ENCODE peak calls at places on chromosomes 1 and 21, in ten cellular contexts. Z is Peyer's patch, J is left lung, G is NB4, W is uterus, C is astrocyte of the cerebellum, I is lower leg skin, D is HFF-Myc, S is PC-3, O is LNCaP clone FGC. E is an unnamed sample.

GRCh38 chr1:40722622-40723021 is 31.1 kb downstream of the NFYC start:
- DNase-seq in D (no peak), J (no peak), I (no peak), G (no peak), S (no peak), C (no peak), W (no peak), O (no peak), Z (no peak), E (no peak)

GRCh38 chr1:55211456-55211855 is 3.7 kb downstream of the USP24 start:
- DNase-seq in J (no peak), G (no peak), S (no peak), I (no peak), W (no peak), C (no peak), Z (no peak), D (no peak), O (no peak), E (no peak)

GRCh38 chr1:117368116-117369108 is 1.2 kb downstream of the MAN1A2 start:
- DNase-seq in G (peak; percentile 50), S (peak; percentile 71), C (no peak), I (no peak), J (no peak), D (no peak), W (no peak), Z (no peak), O (no peak), E (no peak)

GRCh38 chr1:51170342-51170741 is 65.7 kb upstream of the RNF11 start:
- DNase-seq in I (no peak), C (no peak), D (no peak), O (peak; percentile 10), S (peak; percentile 93), W (no peak), Z (no peak), J (no peak), G (peak; percentile 65), E (no peak)

GRCh38 chr1:1200876-1201810 is 5.2 kb downstream of the TNFRSF18 start:
- DNase-seq in D (no peak), G (peak; percentile 67), C (no peak), J (peak; percentile 67), S (peak; percentile 48), W (peak; percentile 48), O (no peak), I (no peak), Z (peak; percentile 83), E (no peak)

GRCh38 chr1:229471175-229471574 is 37.0 kb downstream of the NUP133 start:
- DNase-seq in G (no peak), O (no peak), D (no peak), J (no peak), I (no peak), S (no peak), W (no peak), Z (no peak), C (no peak), E (no peak)

GRCh38 chr21:42748620-42749176 is 95.3 kb downstream of the PDE9A start:
- DNase-seq in W (no peak), Z (no peak), J (no peak), C (no peak), O (no peak), S (no peak), G (no peak), I (no peak), D (no peak), E (no peak)

GRCh38 chr1:212139526-212140137 is 104.1 kb downstream of the DTL start:
- DNase-seq in D (no peak), C (no peak), O (no peak), W (no peak), J (peak; percentile 57), S (no peak), G (no peak), I (no peak), Z (no peak), E (no peak)

GRCh38 chr1:31954607-31955283 is 16.6 kb upstream of the PTP4A2 start:
- DNase-seq in J (peak; percentile 93), I (peak; percentile 87), W (peak; percentile 93), G (peak; percentile 78), S (peak; percentile 91), O (no peak), D (peak; percentile 86), C (peak; percentile 89), Z (peak; percentile 88), E (peak; percentile 96)

GRCh38 chr1:239677362-239677761 is 291.0 kb downstream of the CHRM3 start:
- DNase-seq in S (peak; percentile 25), O (no peak), G (no peak), I (no peak), Z (no peak), C (no peak), D (no peak), J (no peak), W (no peak), E (no peak)

GRCh38 chr1:54052470-54052933 is 502 bp downstream of the TMEM59 start:
- DNase-seq in W (peak; percentile 20), D (no peak), S (no peak), O (no peak), C (no peak), Z (peak; percentile 56), J (peak; percentile 37), G (peak; percentile 59), I (peak; percentile 45), E (no peak)

GRCh38 chr1:17167041-17167782 is 37.7 kb upstream of the PADI1 start:
- DNase-seq in G (no peak), C (peak; percentile 24), W (no peak), J (no peak), O (no peak), D (no peak), S (no peak), Z (no peak), I (no peak), E (no peak)

GRCh38 chr1:235013512-235013911 is 115.1 kb downstream of the TOMM20 start:
- DNase-seq in D (no peak), O (no peak), W (no peak), J (peak; percentile 57), Z (peak; percentile 50), I (peak; percentile 41), S (no peak), C (no peak), G (no peak), E (no peak)

GRCh38 chr1:18302788-18303413 is 177.8 kb upstream of the KLHDC7A start:
- DNase-seq in C (no peak), G (peak; percentile 42), O (no peak), W (no peak), Z (no peak), I (no peak), D (no peak), J (no peak), S (no peak), E (no peak)

GRCh38 chr1:174262747-174263241 is 103.5 kb downstream of the RABGAP1L start:
- DNase-seq in C (peak; percentile 68), S (peak; percentile 61), O (peak; percentile 32), J (no peak), G (peak; percentile 56), W (no peak), D (peak; percentile 41), Z (no peak), I (no peak), E (no peak)

GRCh38 chr1:153646672-153647374 is 11.7 kb upstream of the SNAPIN start:
- DNase-seq in D (no peak), O (no peak), S (no peak), J (no peak), W (no peak), Z (peak; percentile 44), G (peak; percentile 30), I (no peak), C (no peak), E (no peak)

GRCh38 chr1:70044832-70045231 is 160.5 kb downstream of the LRRC40 start:
- DNase-seq in J (no peak), O (no peak), G (no peak), S (peak; percentile 75), W (no peak), C (peak; percentile 68), Z (no peak), D (peak; percentile 45), I (no peak), E (peak; percentile 33)

GRCh38 chr1:226406401-226406881 is 1.5 kb downstream of the PARP1 start:
- DNase-seq in C (no peak), J (no peak), Z (peak; percentile 32), O (no peak), D (no peak), W (no peak), G (peak; percentile 71), I (no peak), S (peak; percentile 97), E (no peak)

GRCh38 chr1:95369985-95370670 is 136.1 kb downstream of the RWDD3 start:
- DNase-seq in G (peak; percentile 6), Z (no peak), D (no peak), I (no peak), O (peak; percentile 57), J (no peak), W (no peak), S (no peak), C (no peak), E (no peak)
- TF ChIP-seq CTCF in G (no peak), Z (no peak), D (no peak), I (no peak), O (no peak), J (no peak), W (no peak), S (no peak), C (no peak), E (no peak)

GRCh38 chr1:197041486-197042353 is 25.3 kb downstream of the F13B start:
- DNase-seq in C (no peak), J (no peak), D (no peak), Z (no peak), I (no peak), W (no peak), G (no peak), S (no peak), O (no peak), E (no peak)
- H3K4me3 ChIP-seq in C (no peak overlapping the region), J (no peak overlapping the region), D (no peak overlapping the region), Z (no peak overlapping the region), I (no peak overlapping the region), W (no peak overlapping the region), G (no peak overlapping the region), S (no peak overlapping the region), O (no peak overlapping the region), E (no peak overlapping the region)

GRCh38 chr1:201436461-201436860 is 14.9 kb upstream of the TNNI1 start:
- DNase-seq in J (no peak), W (no peak), I (no peak), S (peak; percentile 81), C (no peak), D (no peak), Z (no peak), G (no peak), O (no peak), E (no peak)
- TF ChIP-seq CTCF in J (no peak), W (no peak), I (no peak), S (peak; percentile 79), C (peak; percentile 20), D (peak; percentile 24), Z (no peak), G (no peak), O (peak; percentile 6), E (peak; percentile 46)

DNA sequence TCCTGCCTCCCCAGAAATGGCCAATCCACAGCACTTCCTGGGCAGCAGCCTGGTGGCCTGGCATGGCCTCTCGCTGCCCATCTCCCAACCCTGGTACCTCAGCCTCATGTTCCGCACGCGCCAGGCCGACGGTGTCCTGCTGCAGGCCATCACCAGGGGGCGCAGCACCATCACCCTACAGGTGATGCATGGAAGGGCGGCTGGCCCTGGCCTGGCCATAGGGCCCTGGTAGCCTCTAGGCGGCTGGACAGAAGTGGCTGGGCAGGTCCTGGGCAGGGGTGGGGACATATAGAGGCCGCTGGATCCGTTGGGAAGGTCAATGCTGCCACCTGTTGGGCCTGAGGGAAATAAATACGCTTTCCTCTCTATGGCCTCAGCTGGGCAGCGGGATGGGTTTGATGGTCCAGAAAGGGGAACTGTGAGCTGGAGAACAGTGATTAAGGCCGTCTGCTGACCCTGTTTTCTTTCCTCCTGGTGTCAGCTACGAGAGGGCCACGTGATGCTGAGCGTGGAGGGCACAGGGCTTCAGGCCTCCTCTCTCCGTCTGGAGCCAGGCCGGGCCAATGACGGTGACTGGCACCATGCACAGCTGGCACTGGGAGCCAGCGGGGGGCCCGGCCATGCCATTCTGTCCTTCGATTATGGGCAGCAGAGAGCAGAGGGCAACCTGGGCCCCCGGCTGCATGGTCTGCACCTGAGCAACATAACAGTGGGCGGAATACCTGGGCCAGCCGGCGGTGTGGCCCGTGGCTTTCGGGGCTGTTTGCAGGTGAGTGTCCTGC is 14.4 kb downstream of the CELSR2 start:
- DNase-seq in O (peak; percentile 97), C (peak; percentile 42), G (peak; percentile 65), W (peak; percentile 76), Z (peak; percentile 86), I (peak; percentile 73), S (peak; percentile 94), J (peak; percentile 93), D (peak; percentile 31), E (no peak)
- H3K4me3 ChIP-seq in O (no peak overlapping the region), C (no peak overlapping the region), G (no peak overlapping the region), W (no peak overlapping the region), Z (no peak overlapping the region), I (no peak overlapping the region), S (no peak overlapping the region), J (no peak overlapping the region), D (no peak overlapping the region), E (no peak overlapping the region)